ENCODE peak calls at places on chromosomes 4 and X, in six cellular contexts. Z is body of pancreas, V is esophagus muscularis mucosa, F is cardiac muscle cell, A is transverse colon, O is A673. K is an unnamed sample. For H3K4me1, the result is how much of the 10 kb centered on the place peaks cover.

GRCh38 chr4:6494431-6495295 is 22.2 kb upstream of the PPP2R2C start:
- DNase-seq in V (peak), O (no peak), Z (no peak), F (no peak), A (no peak), K (peak)

GRCh38 chr4:23384741-23385140 is 505.1 kb downstream of the PPARGC1A start:
- DNase-seq in V (no peak), A (no peak), Z (no peak), O (no peak), F (no peak), K (no peak)

GRCh38 chr4:183147983-183148382 is 48.9 kb downstream of the WWC2 start:
- DNase-seq in A (no peak), F (no peak), O (no peak), V (no peak), Z (no peak), K (no peak)

GRCh38 chrX:38175140-38175539 is 45.5 kb downstream of the SRPX start:
- DNase-seq in A (peak), V (no peak), Z (peak), O (peak), F (peak), K (no peak)

GRCh38 chr4:183596056-183596757 is 62.8 kb downstream of the RWDD4 start:
- DNase-seq in A (no peak), Z (no peak), V (no peak), F (no peak), O (no peak), K (no peak)

GRCh38 chr4:111618908-111619307 is 526.3 kb upstream of the FAM241A start:
- DNase-seq in V (no peak), A (no peak), Z (no peak), F (no peak), O (peak), K (no peak)

GRCh38 chr4:147334478-147334877 is 146.4 kb upstream of the EDNRA start:
- DNase-seq in F (no peak), Z (no peak), V (no peak), A (no peak), O (peak), K (no peak)

GRCh38 chr4:184924516-184924915 is 93.8 kb upstream of the HELT start:
- DNase-seq in A (no peak), Z (no peak), V (peak), F (no peak), O (no peak), K (no peak)

GRCh38 chr4:123564758-123565346 is 168.3 kb downstream of the SPRY1 start:
- DNase-seq in O (peak), V (no peak), Z (peak), A (peak), F (peak), K (no peak)

GRCh38 chr4:171130126-171130801 is 682.9 kb upstream of the GALNTL6 start:
- DNase-seq in O (no peak), V (no peak), A (no peak), Z (peak), F (no peak), K (no peak)

GRCh38 chr4:24664956-24665355 is 80.6 kb upstream of the DHX15 start:
- DNase-seq in Z (no peak), F (no peak), V (no peak), O (no peak), A (no peak), K (no peak)

GRCh38 chr4:185779520-185779919 is 32.5 kb downstream of the SORBS2 start:
- DNase-seq in Z (no peak), V (peak), F (no peak), A (no peak), O (no peak), K (no peak)

GRCh38 chr4:77076889-77077635 is 1.3 kb upstream of the CCNI start:
- DNase-seq in A (no peak), O (no peak), Z (no peak), V (no peak), F (no peak), K (no peak)

GRCh38 chr4:182448281-182449151 is 205.3 kb downstream of the TENM3 start:
- DNase-seq in A (peak), F (peak), V (no peak), Z (peak), O (peak), K (peak)

GRCh38 chr4:8768357-8768999 is 103.2 kb downstream of the HMX1 start:
- DNase-seq in Z (no peak), V (no peak), F (no peak), O (no peak), A (no peak), K (no peak)

GRCh38 chr4:2048831-2049230 is 10.3 kb upstream of the NAT8L start:
- DNase-seq in Z (no peak), O (no peak), A (no peak), V (no peak), F (no peak), K (no peak)

GRCh38 chr4:182240161-182241130 is 2.8 kb upstream of the TENM3 start:
- DNase-seq in F (peak), O (no peak), A (no peak), Z (no peak), V (peak), K (no peak)

GRCh38 chr4:55378617-55379467 is 16.9 kb upstream of the TMEM165 start:
- DNase-seq in F (no peak), Z (peak), V (no peak), O (no peak), A (peak), K (no peak)

GRCh38 chr4:72112514-72113156 is 80.8 kb downstream of the NPFFR2 start:
- DNase-seq in F (no peak), V (no peak), A (no peak), Z (no peak), O (peak), K (no peak)

GRCh38 chr4:52366625-52367024 is 292.5 kb downstream of the USP46 start:
- DNase-seq in A (no peak), O (no peak), F (no peak), Z (no peak), V (no peak), K (no peak)

GRCh38 chr4:128463006-128463405 is 175.4 kb upstream of the PGRMC2 start:
- DNase-seq in F (no peak), O (no peak), A (no peak), V (no peak), Z (no peak), K (no peak)

GRCh38 chr4:78779280-78779679 is 3.1 kb downstream of the BMP2K start:
- DNase-seq in F (no peak), A (no peak), V (no peak), O (no peak), Z (no peak), K (no peak)

GRCh38 chrX:40488299-40488698 is 92.5 kb upstream of the ATP6AP2 start:
- DNase-seq in O (no peak), V (no peak), A (no peak), F (no peak), Z (no peak), K (no peak)

GRCh38 chrX:155767101-155767878 is 113.9 kb upstream of the VAMP7 start:
- DNase-seq in O (peak), Z (peak), A (peak), F (peak), V (no peak), K (peak)

GRCh38 chr4:86579941-86580340 is 14.2 kb upstream of the PTPN13 start:
- DNase-seq in F (no peak), V (no peak), O (no peak), A (no peak), Z (no peak), K (no peak)

GRCh38 chrX:140799216-140799615 is 89.7 kb downstream of the LINC00632 start:
- DNase-seq in O (no peak), V (no peak), F (no peak), Z (no peak), A (no peak), K (no peak)

GRCh38 chr4:121192500-121192899 is 28.4 kb upstream of the TNIP3 start:
- DNase-seq in V (no peak), O (peak), F (peak), A (no peak), Z (no peak), K (no peak)

GRCh38 chr4:150182794-150183193 is 104.5 kb downstream of the DCLK2 start:
- DNase-seq in F (no peak), O (no peak), Z (no peak), V (no peak), A (no peak), K (no peak)

GRCh38 chrX:108537005-108537404 is 97.4 kb downstream of the COL4A5 start:
- DNase-seq in A (no peak), V (no peak), O (peak), Z (peak), F (peak), K (no peak)

GRCh38 chrX:46327229-46328081 is 217.8 kb downstream of the ZNF674 start:
- DNase-seq in O (peak), V (no peak), A (peak), Z (peak), F (peak), K (no peak)

GRCh38 chr4:158912390-158913175 is 143.8 kb downstream of the FNIP2 start:
- DNase-seq in Z (no peak), F (no peak), A (no peak), V (no peak), O (no peak), K (no peak)

GRCh38 chr4:100248476-100248875 is 58.2 kb upstream of the DDIT4L start:
- DNase-seq in F (no peak), Z (no peak), O (no peak), V (no peak), A (no peak), K (no peak)

GRCh38 chrX:97740044-97740443 is 856.3 kb downstream of the RPA4 start:
- DNase-seq in Z (no peak), A (no peak), V (no peak), O (no peak), F (no peak), K (no peak)

GRCh38 chr4:68950033-68950432 is 1.6 kb downstream of the UGT2A3 start:
- DNase-seq in F (no peak), Z (no peak), V (no peak), O (no peak), A (no peak), K (no peak)

GRCh38 chr4:18669390-18669789 is 647.8 kb upstream of the LCORL start:
- DNase-seq in F (no peak), O (no peak), Z (no peak), V (no peak), A (no peak), K (no peak)

GRCh38 chr4:169383724-169384123 is 113.0 kb upstream of the SH3RF1 start:
- DNase-seq in Z (no peak), O (no peak), V (no peak), A (no peak), F (no peak), K (no peak)

GRCh38 chrX:109281478-109282275 is 200.2 kb downstream of the GUCY2F start:
- DNase-seq in O (peak), V (no peak), Z (no peak), A (peak), F (peak), K (no peak)

GRCh38 chr4:2073808-2074481 is 14.8 kb downstream of the NAT8L start:
- DNase-seq in Z (no peak), A (no peak), V (no peak), F (no peak), O (no peak), K (no peak)

GRCh38 chr4:177051473-177052060 is 258.1 kb upstream of the NEIL3 start:
- DNase-seq in V (no peak), Z (peak), F (peak), A (peak), O (peak), K (no peak)

GRCh38 chrX:31708116-31708515 is 636.3 kb upstream of the FTHL17 start:
- DNase-seq in A (no peak), V (no peak), Z (no peak), F (no peak), O (peak), K (no peak)

GRCh38 chrX:153969125-153969903 is 2.3 kb downstream of the HCFC1 start:
- DNase-seq in Z (no peak), F (no peak), A (no peak), V (no peak), O (no peak), K (no peak)
- TF ChIP-seq CTCF in Z (no peak), F (no peak), A (no peak), V (no peak), O (no peak), K (no peak)

GRCh38 chr4:152961752-152962117 is 25.6 kb downstream of the FHDC1 start:
- DNase-seq in A (no peak), F (no peak), V (no peak), O (no peak), Z (no peak), K (no peak)

GRCh38 chr4:152959080-152959479 is 23.0 kb downstream of the FHDC1 start:
- DNase-seq in O (no peak), V (no peak), A (no peak), Z (no peak), F (no peak), K (no peak)

GRCh38 chr4:152965614-152966013 is 29.5 kb downstream of the FHDC1 start:
- DNase-seq in A (no peak), O (no peak), Z (no peak), F (no peak), V (no peak), K (no peak)

GRCh38 chr4:152961041-152961751 is 25.1 kb downstream of the FHDC1 start:
- DNase-seq in V (no peak), O (no peak), A (no peak), Z (no peak), F (no peak), K (no peak)

GRCh38 chr4:152962160-152962559 is 26.0 kb downstream of the FHDC1 start:
- DNase-seq in A (no peak), O (no peak), F (no peak), Z (no peak), V (no peak), K (no peak)
- H3K4me1 ChIP-seq in A (under half), O (under half), F (under half), Z (under half), V (under half), K (under half)

GRCh38 chr4:46515940-46516339 is 126.0 kb upstream of the GABRA2 start:
- DNase-seq in V (no peak), O (no peak), F (no peak), A (no peak), Z (no peak), K (no peak)
- TF ChIP-seq CTCF in V (no peak), O (no peak), F (no peak), A (no peak), Z (no peak), K (no peak)

GRCh38 chr4:143404555-143404954 is 67.9 kb downstream of the GAB1 start:
- DNase-seq in A (no peak), F (no peak), O (no peak), V (no peak), Z (no peak), K (no peak)

GRCh38 chr4:143403551-143403816 is 66.8 kb downstream of the GAB1 start:
- DNase-seq in F (no peak), V (no peak), O (no peak), A (no peak), Z (no peak), K (no peak)

GRCh38 chr4:143400082-143400481 is 63.4 kb downstream of the GAB1 start:
- DNase-seq in Z (no peak), A (no peak), F (no peak), O (no peak), V (no peak), K (no peak)

GRCh38 chr4:143405197-143405730 is 68.6 kb downstream of the GAB1 start:
- DNase-seq in V (no peak), A (no peak), F (no peak), Z (no peak), O (peak), K (no peak)

GRCh38 chr4:143402776-143403550 is 66.3 kb downstream of the GAB1 start:
- DNase-seq in F (no peak), O (peak), Z (no peak), V (no peak), A (no peak), K (no peak)
- H3K4me1 ChIP-seq in F (under half), O (half or more), Z (under half), V (half or more), A (under half), K (under half)

GRCh38 chr4:74534121-74534520 is 89.2 kb downstream of the AREG start:
- DNase-seq in F (no peak), V (no peak), A (no peak), O (no peak), Z (no peak), K (no peak)

GRCh38 chr4:74534936-74535335 is 90.0 kb downstream of the AREG start:
- DNase-seq in F (no peak), A (no peak), O (no peak), Z (no peak), V (no peak), K (no peak)

GRCh38 chr4:74535471-74535870 is 90.5 kb downstream of the AREG start:
- DNase-seq in O (no peak), F (no peak), Z (no peak), V (no peak), A (no peak), K (no peak)

GRCh38 chr4:74529284-74530041 is 84.5 kb downstream of the AREG start:
- DNase-seq in O (no peak), V (no peak), A (peak), Z (no peak), F (no peak), K (no peak)

DNA sequence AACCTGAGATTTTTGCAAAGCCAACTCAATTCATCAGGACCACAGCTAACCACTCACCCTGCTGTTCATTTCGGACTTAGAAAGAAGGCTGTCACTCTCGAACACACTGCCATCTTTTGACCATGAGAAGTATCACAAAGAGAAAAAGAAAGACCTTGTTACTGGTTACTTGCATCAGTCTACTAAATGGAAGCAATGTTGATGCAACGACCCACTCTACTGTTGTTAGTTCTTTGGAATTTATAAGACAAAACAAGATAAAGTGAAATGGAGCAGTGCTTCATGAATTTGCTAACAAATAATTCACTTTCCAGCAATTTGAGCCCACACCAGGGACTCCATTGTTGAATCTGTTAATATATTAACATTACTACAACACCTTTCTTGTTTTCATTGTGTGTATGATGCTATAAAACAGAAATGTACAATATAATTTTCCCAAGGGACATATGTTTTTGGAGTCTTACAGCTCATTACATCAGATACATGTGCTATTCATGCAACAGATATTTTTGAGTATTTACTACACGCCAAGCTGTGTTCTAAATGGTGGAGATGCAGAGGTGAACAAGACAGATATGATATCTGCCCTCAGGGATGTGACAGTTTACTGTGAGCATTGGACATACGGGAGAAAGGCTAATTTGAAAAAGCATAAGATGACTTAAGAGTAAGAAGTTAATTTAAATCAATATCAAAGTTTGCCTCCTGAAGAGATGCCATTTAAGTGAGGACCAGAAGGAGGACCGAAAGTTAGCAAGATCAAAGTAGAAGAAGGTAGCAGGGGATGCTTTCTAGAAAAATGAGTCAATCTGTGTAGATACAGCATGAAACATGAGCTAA is 87.2 kb downstream of the AREG start:
- DNase-seq in V (no peak), Z (no peak), F (peak), A (no peak), O (peak), K (no peak)
- TF ChIP-seq CTCF in V (peak), Z (peak), F (peak), A (peak), O (peak), K (peak)

GRCh38 chr4:48271626-48272025 is 2.0 kb upstream of the TEC start:
- DNase-seq in V (no peak), Z (no peak), A (no peak), F (no peak), O (no peak), K (no peak)
- H3K4me1 ChIP-seq in V (under half), Z (under half), A (under half), F (under half), O (under half), K (under half)